ENCODE peak calls at places on chromosomes 6 and 20, in six cellular contexts. V is NCI-H345; Z is NCI-H1436; X is NCI-H460; K is progenitor cell of endocrine pancreas; J is activated naive CD4-positive, alpha-beta T cell treated with anti-CD3 and anti-CD28 coated beads, Interleukin-2, amount 10 ng/mL, durations not matched to agents 7 days and 5 days. R is an unnamed sample.

GRCh38 chr6:105452924-105453756 is 50.3 kb upstream of the PREP start:
- DNase-seq in K (no peak), X (no peak), J (no peak), V (no peak), Z (no peak), R (no peak)

GRCh38 chr6:5398530-5398929 is 137.2 kb downstream of the FARS2 start:
- DNase-seq in X (peak; percentile 16), Z (no peak), K (no peak), J (no peak), V (peak; percentile 1), R (peak; percentile 68)

GRCh38 chr6:168181776-168182765 is 103.1 kb upstream of the FRMD1 start:
- DNase-seq in X (no peak), Z (no peak), J (no peak), V (no peak), K (no peak), R (no peak)

GRCh38 chr20:6920991-6921613 is 153.6 kb downstream of the BMP2 start:
- DNase-seq in Z (no peak), V (no peak), K (no peak), J (no peak), X (no peak), R (peak; percentile 2)

GRCh38 chr20:38430679-38431325 is 4.3 kb downstream of the SNHG17 start:
- DNase-seq in K (no peak), X (no peak), J (no peak), Z (no peak), V (no peak), R (no peak)

GRCh38 chr20:39874049-39874893 is 814.8 kb downstream of the MAFB start:
- DNase-seq in Z (peak; percentile 44), J (peak; percentile 35), X (peak; percentile 24), V (peak; percentile 83), K (peak; percentile 42), R (peak; percentile 81)

GRCh38 chr6:125512621-125513020 is 210.9 kb upstream of the HDDC2 start:
- DNase-seq in V (peak; percentile 2), X (no peak), J (no peak), K (no peak), Z (no peak), R (no peak)

GRCh38 chr6:154447929-154448328 is 62.6 kb downstream of the CNKSR3 start:
- DNase-seq in Z (peak; percentile 42), J (no peak), V (peak; percentile 68), K (no peak), X (no peak), R (peak; percentile 79)

GRCh38 chr6:43938178-43939101 is 168.4 kb downstream of the VEGFA start:
- DNase-seq in J (no peak), X (no peak), V (no peak), Z (no peak), K (no peak), R (peak; percentile 78)

GRCh38 chr6:44022296-44022661 is 105.0 kb downstream of the MRPL14 start:
- DNase-seq in J (peak; percentile 4), X (no peak), V (no peak), Z (no peak), K (no peak), R (no peak)

GRCh38 chr6:87115402-87116135 is 20.7 kb upstream of the CGA start:
- DNase-seq in V (no peak), Z (no peak), K (no peak), J (no peak), X (no peak), R (no peak)

GRCh38 chr6:1400126-1400850 is 10.9 kb downstream of the FOXF2 start:
- DNase-seq in K (no peak), Z (no peak), X (no peak), V (no peak), J (no peak), R (no peak)

GRCh38 chr6:151374024-151374423 is 17.3 kb downstream of the ZBTB2 start:
- DNase-seq in X (no peak), V (no peak), Z (no peak), J (peak; percentile 28), K (no peak), R (peak; percentile 27)